ENCODE peak calls at places on chromosomes 6 and 20, in eight cellular contexts. One of them, this sample, is unnamed.

GRCh38 chr20:52470561-52470960 is 279.0 kb upstream of the ZFP64 start:
- DNase-seq in breast epithelium: no peak
- DNase-seq in ELR: no peak
- DNase-seq in HuH-7.5: no peak
- DNase-seq in AG20443: peak
- DNase-seq in GM06990: no peak
- DNase-seq in COR-L47: no peak
- DNase-seq in NCI-H2081: no peak
- DNase-seq in this sample: no peak

GRCh38 chr6:29968130-29968529 is 25.8 kb downstream of the HLA-A start:
- DNase-seq in AG20443: no peak
- DNase-seq in GM06990: no peak
- DNase-seq in breast epithelium: peak
- DNase-seq in NCI-H2081: no peak
- DNase-seq in HuH-7.5: no peak
- DNase-seq in ELR: peak
- DNase-seq in COR-L47: no peak
- DNase-seq in this sample: no peak

GRCh38 chr6:99002826-99003225 is 55.1 kb upstream of the FBXL4 start:
- DNase-seq in AG20443: no peak
- DNase-seq in NCI-H2081: no peak
- DNase-seq in HuH-7.5: no peak
- DNase-seq in GM06990: no peak
- DNase-seq in ELR: no peak
- DNase-seq in breast epithelium: no peak
- DNase-seq in COR-L47: peak
- DNase-seq in this sample: no peak

GRCh38 chr6:89260832-89261231 is 43.7 kb upstream of the GABRR1 start:
- DNase-seq in COR-L47: peak
- DNase-seq in HuH-7.5: peak
- DNase-seq in AG20443: no peak
- DNase-seq in NCI-H2081: no peak
- DNase-seq in ELR: no peak
- DNase-seq in GM06990: no peak
- DNase-seq in breast epithelium: no peak
- DNase-seq in this sample: no peak

GRCh38 chr20:57664476-57664875 is 44.2 kb upstream of the ZBP1 start:
- DNase-seq in NCI-H2081: no peak
- DNase-seq in AG20443: no peak
- DNase-seq in ELR: no peak
- DNase-seq in breast epithelium: no peak
- DNase-seq in COR-L47: no peak
- DNase-seq in GM06990: no peak
- DNase-seq in HuH-7.5: no peak
- DNase-seq in this sample: no peak

GRCh38 chr6:93393554-93394074 is 25.7 kb downstream of the EPHA7 start:
- DNase-seq in HuH-7.5: no peak
- DNase-seq in ELR: no peak
- DNase-seq in breast epithelium: no peak
- DNase-seq in GM06990: no peak
- DNase-seq in AG20443: no peak
- DNase-seq in NCI-H2081: no peak
- DNase-seq in COR-L47: no peak
- DNase-seq in this sample: no peak

GRCh38 chr6:125858427-125859320 is 67.9 kb downstream of the NCOA7 start:
- DNase-seq in COR-L47: no peak
- DNase-seq in AG20443: peak
- DNase-seq in HuH-7.5: peak
- DNase-seq in breast epithelium: peak
- DNase-seq in NCI-H2081: peak
- DNase-seq in GM06990: no peak
- DNase-seq in ELR: peak
- DNase-seq in this sample: peak

GRCh38 chr6:150631283-150631981 is 31.7 kb downstream of the PLEKHG1 start:
- DNase-seq in breast epithelium: no peak
- DNase-seq in GM06990: peak
- DNase-seq in NCI-H2081: no peak
- DNase-seq in COR-L47: no peak
- DNase-seq in AG20443: no peak
- DNase-seq in HuH-7.5: no peak
- DNase-seq in ELR: no peak
- DNase-seq in this sample: peak

GRCh38 chr6:136701011-136701410 is 91.3 kb downstream of the MAP3K5 start:
- DNase-seq in AG20443: no peak
- DNase-seq in GM06990: no peak
- DNase-seq in HuH-7.5: no peak
- DNase-seq in COR-L47: peak
- DNase-seq in breast epithelium: no peak
- DNase-seq in NCI-H2081: peak
- DNase-seq in ELR: no peak
- DNase-seq in this sample: no peak

GRCh38 chr20:48843125-48843806 is 15.5 kb upstream of the PREX1 start:
- DNase-seq in GM06990: no peak
- DNase-seq in HuH-7.5: no peak
- DNase-seq in NCI-H2081: no peak
- DNase-seq in ELR: peak
- DNase-seq in breast epithelium: no peak
- DNase-seq in COR-L47: no peak
- DNase-seq in AG20443: no peak
- DNase-seq in this sample: peak

GRCh38 chr6:90516074-90516660 is 70.7 kb downstream of the MAP3K7 start:
- DNase-seq in GM06990: no peak
- DNase-seq in AG20443: no peak
- DNase-seq in COR-L47: no peak
- DNase-seq in NCI-H2081: no peak
- DNase-seq in ELR: no peak
- DNase-seq in HuH-7.5: no peak
- DNase-seq in breast epithelium: no peak
- DNase-seq in this sample: no peak

GRCh38 chr6:7172605-7173185 is 64.9 kb downstream of the RREB1 start:
- DNase-seq in breast epithelium: no peak
- DNase-seq in COR-L47: no peak
- DNase-seq in GM06990: no peak
- DNase-seq in NCI-H2081: no peak
- DNase-seq in HuH-7.5: no peak
- DNase-seq in ELR: no peak
- DNase-seq in AG20443: peak
- DNase-seq in this sample: no peak

GRCh38 chr6:35519313-35520015 is 6.8 kb upstream of the TULP1 start:
- DNase-seq in AG20443: no peak
- DNase-seq in breast epithelium: no peak
- DNase-seq in HuH-7.5: no peak
- DNase-seq in GM06990: no peak
- DNase-seq in NCI-H2081: no peak
- DNase-seq in COR-L47: no peak
- DNase-seq in ELR: no peak
- DNase-seq in this sample: peak

GRCh38 chr20:35840403-35840802 is 68.6 kb downstream of the PHF20 start:
- DNase-seq in AG20443: no peak
- DNase-seq in ELR: no peak
- DNase-seq in NCI-H2081: no peak
- DNase-seq in COR-L47: no peak
- DNase-seq in GM06990: no peak
- DNase-seq in HuH-7.5: no peak
- DNase-seq in breast epithelium: no peak
- DNase-seq in this sample: no peak

GRCh38 chr6:130755368-130756034 is 71.7 kb upstream of the SMLR1 start:
- DNase-seq in HuH-7.5: no peak
- DNase-seq in COR-L47: no peak
- DNase-seq in ELR: no peak
- DNase-seq in GM06990: no peak
- DNase-seq in AG20443: no peak
- DNase-seq in breast epithelium: no peak
- DNase-seq in NCI-H2081: no peak
- DNase-seq in this sample: no peak

GRCh38 chr20:1499528-1500420 is 8.6 kb upstream of the SIRPB2 start:
- DNase-seq in GM06990: no peak
- DNase-seq in breast epithelium: peak
- DNase-seq in ELR: no peak
- DNase-seq in AG20443: no peak
- DNase-seq in COR-L47: no peak
- DNase-seq in NCI-H2081: no peak
- DNase-seq in HuH-7.5: no peak
- DNase-seq in this sample: no peak

GRCh38 chr6:44100088-44100550 is 27.1 kb downstream of the MRPL14 start:
- DNase-seq in COR-L47: no peak
- DNase-seq in NCI-H2081: no peak
- DNase-seq in HuH-7.5: no peak
- DNase-seq in AG20443: peak
- DNase-seq in GM06990: no peak
- DNase-seq in ELR: peak
- DNase-seq in breast epithelium: no peak
- DNase-seq in this sample: peak